ENCODE peak calls at places on chromosome 22, in four cellular contexts. R is GM12878, Y is K562, C is HepG2. F is an unnamed sample.

GRCh38 chr22:45008853-45009751 is 703 bp downstream of the PHF21B start:
- DNase-seq in R (no peak), Y (peak; percentile 7), C (no peak), F (peak; percentile 14)

GRCh38 chr22:19879651-19879995 is 24.9 kb upstream of the GNB1L start:
- DNase-seq in R (no peak), Y (no peak), C (no peak), F (no peak)

GRCh38 chr22:35376728-35377472 is 4.0 kb upstream of the HMOX1 start:
- DNase-seq in R (peak; percentile 87), Y (peak; percentile 85), C (peak; percentile 92), F (peak; percentile 96)

GRCh38 chr22:26367402-26368245 is 61.4 kb upstream of the ASPHD2 start:
- DNase-seq in R (no peak), Y (peak; percentile 50), C (peak; percentile 54), F (peak; percentile 49)

GRCh38 chr22:37771081-37771480 is 36.7 kb upstream of the GCAT start:
- DNase-seq in R (no peak), Y (no peak), C (no peak), F (no peak)

GRCh38 chr22:24553597-24554315 is 1.2 kb downstream of the GUCD1 start:
- DNase-seq in R (no peak), Y (no peak), C (peak; percentile 25), F (no peak)

GRCh38 chr22:24421428-24421931 is 5.9 kb upstream of the ADORA2A start:
- DNase-seq in R (no peak), Y (peak; percentile 60), C (peak; percentile 73), F (peak; percentile 35)

GRCh38 chr22:37538590-37539357 is 19.6 kb upstream of the CARD10 start:
- DNase-seq in R (peak; percentile 80), Y (peak; percentile 89), C (peak; percentile 88), F (peak; percentile 91)

GRCh38 chr22:44204937-44205712 is 24.4 kb downstream of the PARVG start:
- DNase-seq in R (no peak), Y (no peak), C (no peak), F (no peak)

GRCh38 chr22:25403752-25404471 is 160.6 kb upstream of the GRK3 start:
- DNase-seq in R (no peak), Y (peak; percentile 47), C (peak; percentile 15), F (no peak)

GRCh38 chr22:35476341-35476740 is 64.3 kb upstream of the RASD2 start:
- DNase-seq in R (no peak), Y (no peak), C (no peak), F (no peak)

GRCh38 chr22:24455751-24456426 is 28.5 kb downstream of the ADORA2A start:
- DNase-seq in R (no peak), Y (peak; percentile 43), C (peak; percentile 47), F (no peak)

GRCh38 chr22:50189184-50189848 is 3.6 kb downstream of the TRABD start:
- DNase-seq in R (no peak), Y (no peak), C (no peak), F (no peak)

GRCh38 chr22:45516923-45517675 is 14.4 kb downstream of the FBLN1 start:
- DNase-seq in R (no peak), Y (no peak), C (no peak), F (no peak)

GRCh38 chr22:22830193-22830592 is 57.4 kb upstream of the IGLL5 start:
- DNase-seq in R (no peak), Y (no peak), C (no peak), F (no peak)

GRCh38 chr22:22825213-22825593 is 62.4 kb upstream of the IGLL5 start:
- DNase-seq in R (no peak), Y (no peak), C (no peak), F (no peak)

GRCh38 chr22:22824340-22825212 is 63.0 kb upstream of the IGLL5 start:
- DNase-seq in R (no peak), Y (no peak), C (no peak), F (no peak)

GRCh38 chr22:22830957-22831688 is 56.5 kb upstream of the IGLL5 start:
- DNase-seq in R (no peak), Y (no peak), C (no peak), F (no peak)

GRCh38 chr22:22827187-22827948 is 60.2 kb upstream of the IGLL5 start:
- DNase-seq in R (no peak), Y (no peak), C (no peak), F (no peak)
- TF ChIP-seq CEBPB in R (no peak), Y (no peak), C (no peak), F (no peak)

GRCh38 chr22:40041738-40042137 is 47.0 kb downstream of the FAM83F start:
- DNase-seq in R (no peak), Y (no peak), C (no peak), F (no peak)
- TF ChIP-seq CHD4 in R (no peak), Y (no peak), C (no peak), F (no peak)

GRCh38 chr22:28112130-28112529 is 193.1 kb upstream of the PITPNB start:
- DNase-seq in R (no peak), Y (no peak), C (no peak), F (no peak)

GRCh38 chr22:28111501-28111900 is 192.4 kb upstream of the PITPNB start:
- DNase-seq in R (no peak), Y (no peak), C (no peak), F (no peak)

GRCh38 chr22:28115426-28115825 is 196.4 kb upstream of the PITPNB start:
- DNase-seq in R (no peak), Y (no peak), C (no peak), F (no peak)

GRCh38 chr22:28116261-28116673 is 197.2 kb upstream of the PITPNB start:
- DNase-seq in R (no peak), Y (no peak), C (no peak), F (peak; percentile 19)

GRCh38 chr22:28112548-28113043 is 193.5 kb upstream of the PITPNB start:
- DNase-seq in R (no peak), Y (peak; percentile 30), C (peak; percentile 25), F (peak; percentile 47)
- TF ChIP-seq EP300 in R (no peak), Y (no peak), C (no peak), F (no peak)

DNA sequence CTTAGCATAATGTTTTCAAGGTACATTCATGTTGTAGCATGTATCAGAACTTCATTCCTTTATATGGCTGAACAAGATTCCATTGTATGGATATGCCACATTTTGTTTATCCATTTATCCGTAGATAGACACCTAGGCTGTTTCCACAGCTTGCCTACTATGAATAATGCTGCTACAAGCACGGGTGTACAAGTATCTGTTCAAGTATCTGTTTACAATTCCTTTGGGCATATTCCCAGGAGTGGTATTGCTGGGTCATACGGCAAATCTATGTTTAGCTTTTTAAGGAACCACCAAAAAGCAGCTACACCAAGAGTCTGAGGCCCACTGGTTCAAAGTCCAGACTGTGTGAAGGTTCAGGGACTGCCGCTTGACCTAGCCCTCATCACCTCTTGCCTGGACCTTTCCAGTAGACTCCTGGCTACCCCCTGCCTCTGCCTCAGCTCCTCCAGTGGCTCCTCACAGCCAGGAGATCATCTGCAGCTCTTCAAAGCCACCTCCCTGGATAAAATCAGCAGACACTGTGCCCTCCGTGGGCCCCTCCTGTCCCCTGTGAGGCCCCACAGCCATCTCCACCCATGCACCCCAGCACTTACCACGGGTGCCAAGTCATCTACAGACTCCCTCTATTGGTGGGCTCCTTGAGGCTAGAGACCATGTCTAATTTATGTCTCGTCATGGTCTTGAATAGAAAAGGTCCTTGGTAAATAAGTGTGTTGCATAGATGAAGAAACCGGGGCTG is 160.3 kb downstream of the MN1 start:
- DNase-seq in R (no peak), Y (no peak), C (no peak), F (no peak)
- TF ChIP-seq CEBPB in R (no peak), Y (no peak), C (no peak), F (no peak)

GRCh38 chr22:21697866-21698265 is 32.1 kb downstream of the PPIL2 start:
- DNase-seq in R (no peak), Y (no peak), C (no peak), F (no peak)
- TF ChIP-seq CHD4 in R (no peak), Y (no peak), C (no peak), F (no peak)

DNA sequence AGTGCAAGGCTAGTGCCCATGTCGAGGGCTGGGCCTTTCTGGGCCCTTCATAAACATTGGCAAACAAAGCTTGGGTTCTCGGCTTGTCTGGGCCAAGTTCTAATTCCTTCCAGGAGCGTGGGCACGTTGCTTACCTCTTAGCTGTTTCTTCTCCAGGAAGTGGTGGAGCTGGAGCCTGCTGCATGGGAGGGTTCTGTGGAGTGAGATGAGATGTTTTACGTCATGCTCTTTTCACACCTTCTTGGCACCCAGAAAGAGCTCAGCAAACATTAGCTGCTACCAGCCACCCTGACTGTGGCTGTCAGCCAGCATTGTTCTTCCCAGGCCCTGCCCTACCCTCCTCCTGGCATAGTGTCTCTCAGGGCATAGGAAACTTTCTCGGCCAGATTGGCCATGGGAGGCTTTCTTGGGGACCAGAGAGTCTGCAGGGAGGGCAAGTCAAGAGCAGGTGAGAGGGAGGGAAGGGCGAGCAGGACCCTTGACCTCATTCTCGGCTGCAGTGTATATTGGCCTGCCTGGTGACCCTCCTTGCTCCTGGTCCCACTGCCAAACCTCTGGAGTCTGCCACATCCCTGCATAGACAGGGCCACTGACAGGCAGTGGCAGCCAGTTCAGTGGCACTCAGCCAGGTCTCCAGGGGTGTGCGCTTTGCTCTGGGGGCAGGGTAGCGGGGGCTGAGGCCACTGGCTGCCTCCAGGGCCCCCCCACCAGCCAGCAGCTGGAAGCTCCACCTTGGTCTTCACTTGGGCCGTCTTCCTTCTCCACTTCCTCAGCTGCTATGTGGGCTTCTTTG is 98.8 kb downstream of the BCR start:
- DNase-seq in R (no peak), Y (no peak), C (no peak), F (peak; percentile 32)
- TF ChIP-seq EP300 in R (no peak), Y (no peak), C (no peak), F (no peak)

DNA sequence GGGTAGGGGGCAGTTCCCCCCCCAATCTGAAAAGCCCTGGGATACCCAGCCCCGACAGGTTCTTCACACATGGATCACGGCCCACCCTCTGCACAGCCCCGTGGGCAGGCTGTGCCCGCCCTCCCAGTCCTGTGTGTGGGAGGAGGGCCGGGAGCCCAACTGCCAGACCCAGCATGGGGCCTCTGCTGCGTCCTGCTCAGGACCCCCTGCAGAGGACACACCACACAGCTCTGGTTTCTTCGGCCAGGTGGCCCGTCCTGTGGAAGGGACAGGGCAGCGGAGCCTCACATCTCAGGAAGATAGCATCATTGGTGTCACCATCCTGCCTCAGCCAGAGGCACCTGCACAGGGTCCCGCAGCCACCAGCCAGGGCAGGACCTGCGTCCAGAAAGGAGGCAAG is 396.0 kb downstream of the TBC1D22A start:
- DNase-seq in R (no peak), Y (no peak), C (no peak), F (no peak)
- TF ChIP-seq CEBPB in R (no peak), Y (no peak), C (no peak), F (no peak)